ENCODE peak calls at places on chromosomes 11 and 22, in five cellular contexts. M, C, D, B and G are unnamed samples. For H3K4me1, the result is how much of the 10 kb centered on the place peaks cover.

GRCh38 chr22:28019360-28019759 is 100.3 kb upstream of the PITPNB start:
- DNase-seq in C (peak), B (no peak), M (peak), D (no peak), G (peak)

GRCh38 chr11:64852804-64853520 is 8.5 kb upstream of the CDC42BPG start:
- DNase-seq in C (no peak), D (no peak), M (no peak), B (no peak), G (no peak)

GRCh38 chr11:12101318-12101717 is 9.1 kb upstream of the MICAL2 start:
- DNase-seq in D (no peak), C (no peak), B (no peak), M (no peak), G (no peak)

GRCh38 chr11:10751581-10751940 is 515 bp downstream of the CTR9 start:
- DNase-seq in B (no peak), C (no peak), M (no peak), D (no peak), G (no peak)

GRCh38 chr11:110962907-110963306 is 250.7 kb upstream of the ARHGAP20 start:
- DNase-seq in C (no peak), D (no peak), M (no peak), B (no peak), G (no peak)

GRCh38 chr22:45692549-45692948 is 20.9 kb downstream of the ATXN10 start:
- DNase-seq in D (no peak), C (no peak), M (no peak), B (no peak), G (no peak)

GRCh38 chr11:109343242-109343641 is 78.7 kb upstream of the C11orf87 start:
- DNase-seq in M (no peak), D (no peak), B (no peak), C (no peak), G (no peak)

GRCh38 chr11:71305451-71306125 is 53.2 kb upstream of the SHANK2 start:
- DNase-seq in C (peak), M (no peak), B (no peak), D (no peak), G (no peak)

GRCh38 chr22:42039271-42039670 is 31.3 kb downstream of the NAGA start:
- DNase-seq in M (no peak), B (no peak), C (no peak), D (no peak), G (no peak)

GRCh38 chr11:44112083-44112865 is 16.8 kb downstream of the EXT2 start:
- DNase-seq in M (peak), B (no peak), D (peak), C (peak), G (peak)

GRCh38 chr22:23910496-23911190 is 16.5 kb downstream of the MIF start:
- DNase-seq in D (no peak), M (no peak), B (no peak), C (peak), G (no peak)

GRCh38 chr11:135019343-135019742 is 607.3 kb upstream of the B3GAT1 start:
- DNase-seq in D (no peak), M (no peak), B (no peak), C (no peak), G (no peak)

GRCh38 chr11:121376135-121376534 is 76.0 kb upstream of the SORL1 start:
- DNase-seq in B (no peak), D (no peak), M (no peak), C (no peak), G (no peak)
- H3K4me1 ChIP-seq in B (under half), D (under half), M (under half), C (under half), G (under half)

DNA sequence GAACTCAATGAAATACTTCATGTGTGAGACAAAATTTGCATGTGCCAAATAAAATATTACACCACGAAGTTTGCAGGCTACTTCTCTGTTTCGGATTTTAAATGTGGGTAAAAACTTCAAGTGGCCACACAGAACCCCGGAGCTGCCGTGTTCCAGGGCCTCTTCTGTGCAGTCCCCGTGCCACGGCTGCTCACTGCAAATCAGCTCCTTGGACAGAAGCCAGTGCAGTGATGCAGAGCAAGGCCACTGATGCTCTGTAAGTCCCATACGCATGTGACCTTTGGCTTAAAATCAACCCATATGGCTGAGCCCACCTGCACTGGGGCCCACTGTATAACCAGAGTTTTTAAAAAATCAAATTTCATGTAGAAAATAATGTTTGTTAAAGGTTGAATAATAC is 1309.4 kb downstream of the TBC1D22A start:
- DNase-seq in C (no peak), B (no peak), M (no peak), D (no peak), G (no peak)
- H3K4me1 ChIP-seq in C (under half), B (under half), M (under half), D (under half), G (under half)

DNA sequence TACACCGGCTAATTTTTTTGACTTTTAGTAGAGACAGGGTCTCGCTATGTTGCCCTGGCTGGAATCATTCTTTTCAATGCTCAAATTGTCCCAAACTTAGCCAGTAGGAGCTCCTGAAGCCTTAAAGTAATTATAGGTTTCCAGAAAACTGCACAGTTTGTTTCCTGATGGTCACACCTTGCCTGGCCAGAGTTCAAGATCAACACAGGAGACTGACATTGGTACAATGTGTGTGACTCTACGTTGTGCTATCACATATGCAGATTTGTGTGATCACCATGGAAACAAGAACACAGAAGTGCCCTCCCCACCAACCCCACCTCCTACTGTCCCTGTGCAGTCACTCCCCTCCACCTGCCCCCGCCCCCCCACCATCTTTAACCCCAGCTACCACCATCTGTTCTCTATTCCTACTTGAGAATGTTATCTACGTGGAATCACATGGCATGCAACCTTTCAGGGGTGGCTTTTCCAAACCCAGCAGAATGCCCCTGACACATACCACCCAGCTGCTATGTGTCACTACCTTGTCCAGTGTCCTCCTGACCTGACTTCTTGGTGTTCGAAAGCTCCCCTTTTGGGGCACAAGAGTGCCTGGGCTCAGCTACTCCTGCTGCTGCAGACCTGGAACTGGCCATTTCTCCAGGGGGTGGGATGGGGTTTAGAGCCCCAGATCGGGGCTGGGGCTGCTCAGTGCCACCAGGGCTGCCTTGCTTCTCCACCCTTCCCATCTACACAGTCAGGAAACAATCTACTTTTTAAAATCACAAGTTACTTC is 6.1 kb upstream of the NAP1L4 start:
- DNase-seq in D (no peak), B (no peak), M (no peak), C (no peak), G (no peak)
- H3K4me1 ChIP-seq in D (under half), B (under half), M (under half), C (under half), G (under half)

GRCh38 chr22:19719488-19720021 is 3.8 kb upstream of the GP1BB start:
- DNase-seq in B (no peak), M (no peak), C (no peak), D (peak), G (no peak)

GRCh38 chr22:19720150-19720827 is 3.0 kb upstream of the GP1BB start:
- DNase-seq in M (no peak), D (peak), B (no peak), C (no peak), G (no peak)

GRCh38 chr22:19717691-19718254 is 3.5 kb downstream of the SEPTIN5 start:
- DNase-seq in B (peak), C (peak), M (peak), D (peak), G (peak)

GRCh38 chr22:19718255-19719054 is 4.2 kb downstream of the SEPTIN5 start:
- DNase-seq in C (no peak), M (no peak), B (no peak), D (no peak), G (no peak)

GRCh38 chr22:19719055-19719482 is 4.3 kb upstream of the GP1BB start:
- DNase-seq in B (no peak), D (peak), M (no peak), C (no peak), G (peak)
- H3K4me1 ChIP-seq in B (under half), D (half or more), M (under half), C (under half), G (half or more)

GRCh38 chr22:35961480-35961902 is 67.1 kb downstream of the RBFOX2 start:
- DNase-seq in B (peak), D (peak), M (peak), C (peak), G (peak)
- H3K4me1 ChIP-seq in B (under half), D (half or more), M (under half), C (half or more), G (half or more)

DNA sequence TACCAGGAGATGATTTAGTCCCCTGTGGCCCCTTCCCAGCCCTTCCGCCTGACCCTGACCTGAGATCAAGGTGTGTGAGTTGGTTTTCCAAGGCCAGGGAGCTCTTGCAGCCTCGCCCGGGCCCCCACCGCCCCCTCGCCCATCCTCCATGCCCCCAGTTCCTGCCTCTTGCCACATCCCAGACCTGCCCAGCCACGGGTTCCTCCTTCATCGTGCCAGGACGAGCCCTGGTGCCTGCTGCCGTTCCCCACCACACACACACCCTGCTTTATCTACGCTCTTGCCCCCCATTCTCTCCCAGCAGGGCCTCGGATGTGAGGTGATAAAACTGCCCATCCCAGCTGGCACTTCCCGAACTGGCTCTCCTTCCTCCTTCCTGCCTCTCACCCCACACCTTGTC is 1.4 kb upstream of the LIF start:
- DNase-seq in M (no peak), C (no peak), D (no peak), B (no peak), G (no peak)
- H3K4me1 ChIP-seq in M (under half), C (under half), D (under half), B (under half), G (under half)

DNA sequence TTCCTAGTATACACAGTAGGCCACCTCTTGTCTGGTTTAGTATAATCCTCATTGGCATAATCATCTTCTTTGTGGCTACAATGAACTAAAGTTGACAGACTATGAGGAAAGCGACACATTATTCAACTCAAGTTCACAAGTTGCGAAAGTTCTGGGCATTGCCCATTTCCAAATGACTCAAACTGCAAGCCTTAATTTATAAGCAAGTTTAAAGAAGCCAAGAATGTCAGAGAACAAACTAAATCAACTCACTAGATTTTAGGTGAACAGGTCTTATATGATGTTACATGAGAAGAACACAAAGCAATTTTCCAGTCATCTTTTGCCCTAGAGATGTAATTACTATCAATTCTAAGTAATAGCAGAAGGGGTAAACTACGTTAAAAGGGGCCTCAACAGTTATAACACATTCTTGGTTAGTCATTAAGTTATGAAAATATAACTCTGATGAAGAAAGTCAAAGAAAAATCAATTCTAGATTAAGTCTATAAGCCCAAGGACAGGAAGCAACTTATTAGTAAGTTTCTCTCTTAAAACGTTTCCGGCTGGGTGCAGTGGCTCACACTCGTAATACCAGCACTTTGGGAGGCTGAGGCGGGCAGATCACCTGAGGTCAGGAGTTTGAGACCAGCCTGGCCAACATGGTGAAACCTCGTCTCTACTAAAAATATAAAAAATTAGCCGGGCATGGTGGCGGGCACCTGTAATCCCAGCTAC is 21.5 kb downstream of the PICALM start:
- DNase-seq in D (no peak), M (no peak), C (no peak), B (no peak), G (no peak)
- H3K4me1 ChIP-seq in D (half or more), M (half or more), C (half or more), B (under half), G (half or more)

DNA sequence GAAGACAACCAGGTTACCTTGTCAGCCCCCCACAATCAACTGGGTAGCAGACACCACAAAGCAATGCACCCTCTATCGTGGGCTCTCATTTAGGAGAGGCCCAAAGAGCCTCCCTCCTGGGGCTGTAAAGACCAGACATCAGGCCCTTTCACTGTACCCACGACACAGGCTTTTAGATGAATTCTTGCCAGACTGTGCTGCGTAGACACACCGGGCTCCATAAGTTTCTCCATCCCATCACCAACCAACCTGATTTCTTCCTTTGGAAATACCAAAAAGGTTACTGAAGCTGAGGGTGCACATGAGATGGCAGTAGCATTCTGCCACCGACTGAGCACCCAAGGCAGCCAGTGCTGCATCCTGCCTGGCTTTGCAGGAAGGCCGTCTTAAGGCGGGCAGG is 46.4 kb upstream of the SLC25A1 start:
- DNase-seq in B (no peak), D (no peak), M (no peak), C (no peak), G (no peak)
- H3K4me1 ChIP-seq in B (under half), D (under half), M (under half), C (under half), G (under half)

GRCh38 chr22:20135265-20135664 is 3.7 kb downstream of the ZDHHC8 start:
- DNase-seq in C (no peak), B (no peak), D (no peak), M (no peak), G (no peak)

GRCh38 chr22:20135846-20136602 is 4.4 kb downstream of the ZDHHC8 start:
- DNase-seq in M (no peak), D (no peak), C (no peak), B (no peak), G (no peak)

GRCh38 chr22:20131856-20132685 is 467 bp downstream of the ZDHHC8 start:
- DNase-seq in D (peak), C (peak), M (peak), B (peak), G (peak)

GRCh38 chr22:20132686-20133246 is 1.2 kb downstream of the ZDHHC8 start:
- DNase-seq in C (no peak), M (no peak), B (no peak), D (no peak), G (no peak)

DNA sequence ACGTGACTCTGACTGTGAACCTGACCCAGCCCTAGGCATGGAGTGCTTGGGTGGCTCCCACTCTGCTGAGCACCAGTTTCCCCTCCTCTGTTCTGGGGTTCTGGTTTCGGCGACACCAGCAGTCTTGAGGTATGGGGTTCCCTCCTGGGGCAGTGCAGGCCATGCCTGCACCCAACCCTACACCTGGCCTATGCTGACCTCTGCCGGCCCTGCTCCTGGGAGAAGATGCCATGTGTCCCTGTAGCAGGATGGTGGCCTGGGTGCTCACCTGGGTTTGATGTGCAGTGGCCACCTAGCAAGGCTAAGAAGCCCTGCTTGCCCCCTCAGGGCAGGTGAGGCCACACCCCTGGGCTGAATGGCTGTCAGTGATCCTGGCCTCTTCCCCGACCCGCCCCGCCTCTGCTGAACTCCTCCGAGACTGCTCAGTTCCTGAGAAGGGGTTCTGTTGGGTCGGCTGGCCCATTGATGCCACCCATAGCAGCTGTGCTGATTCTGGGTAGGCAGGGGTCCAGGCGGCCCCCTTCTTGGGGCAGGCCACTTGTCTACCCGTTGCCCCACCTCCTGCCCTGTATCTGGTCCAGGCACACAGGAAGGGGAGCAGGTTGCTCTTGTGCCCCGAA is 2.4 kb downstream of the ZDHHC8 start:
- DNase-seq in M (no peak), C (no peak), B (no peak), D (no peak), G (no peak)
- H3K4me1 ChIP-seq in M (half or more), C (half or more), B (under half), D (half or more), G (half or more)